ENCODE peak calls at places on chromosomes 16 and 17, in seven cellular contexts. I is GM04504; Q is choroid plexus epithelial cell; E is non-pigmented ciliary epithelial cell; F is M059J; Y is effector memory CD4-positive, alpha-beta T cell; U is HS-27A. R is an unnamed sample.

GRCh38 chr17:49404371-49404770 is 10.3 kb downstream of the PHB1 start:
- DNase-seq in F (no peak), Y (no peak), U (no peak), Q (no peak), E (no peak), I (no peak), R (no peak)

GRCh38 chr17:43515641-43516040 is 30.5 kb downstream of the ETV4 start:
- DNase-seq in E (no peak), F (peak; percentile 12), U (no peak), Q (no peak), I (peak; percentile 6), Y (no peak), R (no peak)

GRCh38 chr16:1996175-1996574 is 6.4 kb downstream of the SYNGR3 start:
- DNase-seq in E (no peak), Y (no peak), Q (no peak), F (no peak), I (no peak), U (no peak), R (no peak)

GRCh38 chr16:23356941-23357340 is 54.8 kb downstream of the SCNN1B start:
- DNase-seq in U (no peak), Y (no peak), I (no peak), F (no peak), Q (no peak), E (no peak), R (no peak)

GRCh38 chr16:57720142-57720575 is 15.4 kb upstream of the KATNB1 start:
- DNase-seq in U (no peak), I (no peak), Y (peak; percentile 18), F (peak; percentile 63), Q (peak; percentile 77), E (no peak), R (peak; percentile 36)

GRCh38 chr16:30760160-30760559 is 1.7 kb downstream of the CFAP119 start:
- DNase-seq in F (no peak), Q (no peak), I (no peak), Y (no peak), E (no peak), U (no peak), R (no peak)

GRCh38 chr16:67537270-67537635 is 8.6 kb downstream of the RIPOR1 start:
- DNase-seq in Y (peak; percentile 51), U (no peak), E (no peak), I (no peak), F (peak; percentile 47), Q (peak; percentile 54), R (no peak)

GRCh38 chr17:27596571-27597187 is 34.3 kb upstream of the LGALS9 start:
- DNase-seq in F (no peak), E (no peak), U (no peak), Y (no peak), Q (no peak), I (no peak), R (no peak)

GRCh38 chr17:38443356-38444026 is 15.2 kb downstream of the ARHGAP23 start:
- DNase-seq in Y (no peak), Q (no peak), F (no peak), E (no peak), I (no peak), U (no peak), R (no peak)

GRCh38 chr17:57009737-57010445 is 32.0 kb downstream of the SCPEP1 start:
- DNase-seq in I (peak; percentile 14), U (peak; percentile 23), Y (peak; percentile 23), F (peak; percentile 45), E (no peak), Q (peak; percentile 69), R (peak; percentile 31)

GRCh38 chr17:66494023-66494803 is 191.8 kb downstream of the PRKCA start:
- DNase-seq in Y (no peak), E (peak; percentile 80), Q (peak; percentile 88), F (peak; percentile 92), I (peak; percentile 83), U (peak; percentile 59), R (peak; percentile 63)

GRCh38 chr16:79639576-79640311 is 39.2 kb upstream of the MAF start:
- DNase-seq in Y (no peak), F (peak; percentile 13), U (no peak), I (no peak), Q (no peak), E (no peak), R (no peak)

GRCh38 chr17:28518132-28518531 is 12.0 kb downstream of the FOXN1 start:
- DNase-seq in Y (no peak), U (no peak), Q (no peak), F (no peak), E (no peak), I (no peak), R (no peak)

GRCh38 chr16:83574388-83574787 is 233.4 kb upstream of the HSBP1 start:
- DNase-seq in U (peak; percentile 49), I (peak; percentile 61), E (peak; percentile 37), Y (no peak), Q (peak; percentile 43), F (peak; percentile 96), R (no peak)

GRCh38 chr17:17947309-17947708 is 24.9 kb downstream of the TOM1L2 start:
- DNase-seq in Q (no peak), I (no peak), E (no peak), U (no peak), F (no peak), Y (no peak), R (no peak)

GRCh38 chr17:44191389-44191788 is 4.6 kb downstream of the TMUB2 start:
- DNase-seq in Y (no peak), E (no peak), I (no peak), F (no peak), Q (no peak), U (no peak), R (no peak)

GRCh38 chr17:43905985-43906852 is 1.1 kb downstream of the MPP2 start:
- DNase-seq in F (peak; percentile 46), I (no peak), U (no peak), Y (no peak), E (no peak), Q (peak; percentile 58), R (no peak)

GRCh38 chr16:2016407-2016922 is 3.1 kb upstream of the NPW start:
- DNase-seq in Y (no peak), E (no peak), I (no peak), Q (no peak), U (no peak), F (no peak), R (no peak)

GRCh38 chr17:66260265-66260664 is 31.1 kb upstream of the APOH start:
- DNase-seq in E (no peak), I (no peak), F (no peak), Y (no peak), U (no peak), Q (no peak), R (no peak)

GRCh38 chr16:69393898-69394849 is 8.4 kb upstream of the TERF2 start:
- DNase-seq in U (no peak), I (no peak), E (no peak), Y (no peak), F (no peak), Q (peak; percentile 62), R (no peak)

GRCh38 chr17:60039096-60039495 is 39.6 kb downstream of the HEATR6 start:
- DNase-seq in I (no peak), U (no peak), Q (no peak), F (no peak), E (no peak), Y (no peak), R (no peak)

GRCh38 chr17:82492647-82493516 is 26.6 kb upstream of the FOXK2 start:
- DNase-seq in Q (peak; percentile 44), U (peak; percentile 51), I (no peak), F (peak; percentile 86), Y (no peak), E (no peak), R (no peak)

GRCh38 chr16:47488051-47488450 is 26.9 kb downstream of the PHKB start:
- DNase-seq in U (no peak), F (no peak), E (no peak), I (no peak), Q (no peak), Y (no peak), R (no peak)

GRCh38 chr17:57819273-57819672 is 30.6 kb downstream of the MRPS23 start:
- DNase-seq in F (peak; percentile 9), I (no peak), Y (no peak), Q (no peak), E (no peak), U (no peak), R (peak; percentile 3)

GRCh38 chr17:10631048-10631700 is 25.9 kb downstream of the MYH3 start:
- DNase-seq in I (no peak), F (no peak), U (no peak), Y (no peak), Q (peak; percentile 56), E (no peak), R (no peak)

GRCh38 chr17:10292057-10292931 is 80.5 kb downstream of the MYH13 start:
- DNase-seq in Q (no peak), I (peak; percentile 46), E (no peak), Y (no peak), U (no peak), F (no peak), R (no peak)

GRCh38 chr16:54511181-54511731 is 224.7 kb upstream of the IRX3 start:
- DNase-seq in U (no peak), Y (no peak), E (no peak), F (peak; percentile 37), Q (peak; percentile 69), I (no peak), R (no peak)

GRCh38 chr16:85629853-85630252 is 16.7 kb downstream of the GSE1 start:
- DNase-seq in Q (no peak), U (no peak), Y (no peak), E (no peak), F (no peak), I (no peak), R (no peak)

GRCh38 chr17:43645450-43645764 is 16.3 kb downstream of the MEOX1 start:
- DNase-seq in Q (no peak), F (no peak), E (no peak), Y (no peak), I (no peak), U (no peak), R (no peak)

GRCh38 chr16:30374538-30374937 is at the start of gene MYL11:
- DNase-seq in U (no peak), I (no peak), F (no peak), Q (no peak), Y (no peak), E (no peak), R (no peak)

GRCh38 chr17:6591599-6592158 is 35.3 kb upstream of the PITPNM3 start:
- DNase-seq in Q (peak; percentile 90), Y (no peak), I (peak; percentile 58), F (peak; percentile 95), E (peak; percentile 63), U (no peak), R (no peak)

GRCh38 chr16:83248735-83249469 is 558.9 kb upstream of the HSBP1 start:
- DNase-seq in U (no peak), Q (peak; percentile 22), E (no peak), Y (no peak), I (peak; percentile 21), F (peak; percentile 9), R (no peak)

GRCh38 chr17:75645889-75646625 is 12.8 kb downstream of the SMIM5 start:
- DNase-seq in Y (no peak), F (peak; percentile 84), Q (peak; percentile 39), I (no peak), E (no peak), U (no peak), R (peak; percentile 45)

GRCh38 chr17:75806822-75807500 is 22.4 kb downstream of the UNK start:
- DNase-seq in Q (no peak), E (no peak), F (no peak), I (no peak), U (no peak), Y (no peak), R (no peak)

GRCh38 chr17:72191356-72191755 is 70.5 kb downstream of the SOX9 start:
- DNase-seq in Y (no peak), Q (no peak), E (no peak), I (no peak), F (no peak), U (no peak), R (no peak)

GRCh38 chr17:80824549-80825470 is 166.8 kb upstream of the CHMP6 start:
- DNase-seq in Y (no peak), Q (no peak), I (no peak), U (no peak), F (no peak), E (no peak), R (no peak)

GRCh38 chr17:57889892-57890856 is 40.3 kb upstream of the MRPS23 start:
- DNase-seq in I (peak; percentile 86), E (no peak), Q (peak; percentile 63), U (no peak), Y (no peak), F (peak; percentile 96), R (no peak)

GRCh38 chr17:1646199-1646875 is 805 bp upstream of the SCARF1 start:
- DNase-seq in E (no peak), I (no peak), U (no peak), F (no peak), Q (no peak), Y (no peak), R (no peak)

R was measured in glomerular endothelial cell.